ENCODE peak calls at places on chromosome 13, in six cellular contexts. O is lower lobe of right lung; J is transverse colon; L is heart right ventricle; D is mesendoderm; S is CD8-positive, alpha-beta T cell. E is an unnamed sample. For H3K4me1, the result is how much of the 10 kb centered on the place peaks cover.

GRCh38 chr13:39347926-39348901 is 254.8 kb downstream of the LHFPL6 start:
- DNase-seq in J (no peak), L (peak), D (peak), O (no peak), S (no peak), E (no peak)

GRCh38 chr13:38166121-38166520 is 183.5 kb upstream of the UFM1 start:
- DNase-seq in D (no peak), L (no peak), J (no peak), S (no peak), O (no peak), E (no peak)

GRCh38 chr13:32639502-32640105 is 53.4 kb downstream of the PDS5B start:
- DNase-seq in L (no peak), O (no peak), J (peak), D (peak), S (peak), E (peak)

GRCh38 chr13:76016799-76017198 is 380.7 kb downstream of the LMO7 start:
- DNase-seq in J (peak), L (no peak), D (peak), O (peak), S (no peak), E (no peak)

GRCh38 chr13:39810091-39810877 is 154.8 kb downstream of the COG6 start:
- DNase-seq in S (no peak), J (no peak), D (peak), L (no peak), O (no peak), E (no peak)

GRCh38 chr13:71067164-71067815 is 799.7 kb downstream of the DACH1 start:
- DNase-seq in D (peak), L (no peak), O (no peak), J (no peak), S (no peak), E (no peak)

GRCh38 chr13:107864543-107865460 is 350.5 kb downstream of the LIG4 start:
- DNase-seq in J (no peak), O (no peak), S (no peak), D (peak), L (no peak), E (no peak)

GRCh38 chr13:77733674-77734073 is 36.2 kb downstream of the SLAIN1 start:
- DNase-seq in S (no peak), L (no peak), O (no peak), D (no peak), J (no peak), E (no peak)

GRCh38 chr13:20397896-20398295 is 127.8 kb downstream of the CRYL1 start:
- DNase-seq in O (no peak), J (no peak), D (no peak), L (no peak), S (no peak), E (no peak)

GRCh38 chr13:99389520-99390304 is 82.5 kb upstream of the GPR183 start:
- DNase-seq in J (no peak), S (no peak), D (no peak), L (no peak), O (no peak), E (no peak)

GRCh38 chr13:79681069-79681468 is 200.1 kb downstream of the NDFIP2 start:
- DNase-seq in D (peak), L (no peak), S (no peak), O (no peak), J (no peak), E (no peak)

GRCh38 chr13:66312312-66313087 is 917.6 kb downstream of the PCDH9 start:
- DNase-seq in D (no peak), L (no peak), S (no peak), O (no peak), J (peak), E (no peak)

DNA sequence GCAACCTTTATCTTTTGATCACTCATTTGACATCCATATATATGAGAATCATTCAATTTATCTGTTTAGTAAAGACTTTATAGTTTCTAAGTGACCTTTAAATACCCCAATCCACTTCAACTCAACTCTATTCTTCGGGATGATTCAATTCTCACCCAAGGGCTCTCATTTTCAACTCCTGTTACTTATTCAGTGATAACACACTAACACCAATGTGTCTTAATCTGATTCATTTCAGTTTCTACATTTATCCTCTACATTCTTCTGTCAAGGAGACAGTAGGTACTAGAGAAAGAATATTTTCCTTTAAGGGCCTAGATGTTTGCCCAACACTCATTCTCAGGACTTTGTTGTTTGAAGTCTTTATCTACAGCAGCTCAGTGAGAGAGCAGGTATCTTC is 7.1 kb downstream of the ARGLU1 start:
- DNase-seq in S (no peak), D (peak), J (no peak), O (no peak), L (no peak), E (no peak)
- H3K4me1 ChIP-seq in S (under half), D (under half), J (under half), O (half or more), L (under half), E (under half)

GRCh38 chr13:114059428-114059827 is 73.0 kb downstream of the RASA3 start:
- DNase-seq in D (no peak), S (no peak), L (no peak), O (no peak), J (no peak), E (no peak)

GRCh38 chr13:114056205-114057013 is 76.0 kb downstream of the RASA3 start:
- DNase-seq in D (no peak), L (no peak), O (no peak), S (no peak), J (no peak), E (no peak)

GRCh38 chr13:114055766-114056165 is 76.7 kb downstream of the RASA3 start:
- DNase-seq in S (no peak), J (no peak), L (no peak), O (no peak), D (no peak), E (no peak)

GRCh38 chr13:114058051-114058867 is 74.2 kb downstream of the RASA3 start:
- DNase-seq in D (no peak), L (no peak), O (no peak), J (no peak), S (peak), E (no peak)

DNA sequence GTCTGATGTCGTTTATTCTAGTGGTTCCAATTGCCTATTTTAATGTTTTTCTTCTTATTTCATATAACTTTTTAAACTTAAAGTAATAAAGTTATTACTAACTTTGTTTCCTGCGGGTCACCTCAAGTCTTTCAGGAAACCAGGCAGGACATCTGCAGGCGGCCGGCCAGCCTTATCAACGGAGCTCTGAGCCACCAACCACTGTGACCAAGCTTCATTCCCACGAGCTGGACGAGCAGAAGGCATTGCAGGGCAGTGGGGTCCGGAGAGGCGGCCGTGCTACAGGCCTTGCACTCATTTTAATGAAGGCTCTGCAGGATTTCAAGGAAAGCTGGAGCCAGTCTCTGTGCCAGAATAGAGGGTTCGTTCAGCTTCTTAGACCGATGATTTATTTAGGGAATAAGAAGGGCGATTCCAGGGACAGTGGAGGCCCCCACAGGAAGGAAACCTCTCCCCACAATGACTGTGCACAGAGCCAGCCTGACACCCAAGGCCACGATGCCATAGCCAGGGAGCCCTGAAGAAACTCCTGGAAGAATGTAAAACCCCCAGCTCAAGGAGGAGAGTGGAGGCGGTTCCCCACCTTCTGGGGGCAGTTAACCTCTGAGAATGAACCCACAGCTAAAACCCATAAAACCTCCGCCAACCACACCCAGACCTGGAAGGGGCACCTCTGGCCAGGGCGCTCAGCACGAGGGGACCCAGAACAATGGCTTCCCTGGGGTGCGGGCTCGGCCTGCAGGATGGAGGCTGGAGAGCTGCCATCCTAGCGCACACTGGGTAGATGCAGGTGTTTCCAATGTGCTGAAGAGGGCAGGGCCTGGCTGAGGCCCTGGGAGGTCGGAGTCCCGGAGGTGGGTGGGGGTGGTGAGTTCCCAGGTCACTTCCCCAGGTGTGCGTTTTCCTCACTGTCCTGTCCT is 75.0 kb downstream of the RASA3 start:
- DNase-seq in J (no peak), L (no peak), S (peak), D (no peak), O (no peak), E (no peak)
- H3K4me1 ChIP-seq in J (under half), L (under half), S (half or more), D (under half), O (under half), E (under half)

GRCh38 chr13:112716461-112716820 is 26.6 kb downstream of the ATP11A start:
- DNase-seq in J (no peak), L (no peak), D (no peak), S (no peak), O (peak), E (no peak)

GRCh38 chr13:112714366-112714765 is 24.5 kb downstream of the ATP11A start:
- DNase-seq in O (no peak), D (no peak), S (no peak), J (no peak), L (no peak), E (no peak)

GRCh38 chr13:112715715-112716460 is 26.1 kb downstream of the ATP11A start:
- DNase-seq in J (no peak), L (no peak), S (no peak), D (peak), O (no peak), E (no peak)

GRCh38 chr13:112713517-112714253 is 23.8 kb downstream of the ATP11A start:
- DNase-seq in L (no peak), O (no peak), J (no peak), D (no peak), S (no peak), E (no peak)

GRCh38 chr13:112714772-112715569 is 25.1 kb downstream of the ATP11A start:
- DNase-seq in J (no peak), D (peak), S (no peak), L (no peak), O (no peak), E (no peak)
- H3K4me1 ChIP-seq in J (under half), D (under half), S (under half), L (under half), O (half or more), E (under half)

DNA sequence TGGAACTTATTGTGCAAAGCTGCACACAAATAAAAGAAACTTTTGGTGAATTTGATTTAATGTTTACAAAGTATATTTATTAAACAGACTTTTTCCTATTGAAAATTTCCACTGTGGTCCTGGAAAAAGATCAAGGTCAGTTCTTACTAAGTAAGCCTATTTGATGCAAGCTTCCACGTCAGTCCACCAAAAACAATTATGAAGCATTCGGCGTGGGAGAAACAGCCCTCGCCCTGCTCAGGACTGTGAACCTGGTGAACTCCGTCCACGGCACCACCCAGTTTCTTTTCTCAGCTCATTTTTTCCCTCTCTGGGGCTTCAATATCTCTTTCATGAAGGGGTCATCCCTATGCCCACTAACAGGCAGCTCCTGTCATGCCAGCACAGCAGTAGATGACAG is 149.8 kb downstream of the EFNB2 start:
- DNase-seq in L (no peak), D (no peak), S (no peak), O (no peak), J (no peak), E (no peak)
- H3K4me1 ChIP-seq in L (under half), D (under half), S (under half), O (under half), J (under half), E (under half)

GRCh38 chr13:114151031-114151430 is 18.6 kb upstream of the RASA3 start:
- DNase-seq in O (peak), S (no peak), D (no peak), L (no peak), J (no peak), E (no peak)
- H3K4me1 ChIP-seq in O (under half), S (half or more), D (under half), L (under half), J (under half), E (half or more)

GRCh38 chr13:45068036-45069001 is 52.0 kb upstream of the GTF2F2 start:
- DNase-seq in D (no peak), J (peak), O (no peak), S (no peak), L (no peak), E (no peak)

GRCh38 chr13:45060062-45060461 is 60.2 kb upstream of the GTF2F2 start:
- DNase-seq in L (no peak), D (no peak), O (no peak), S (no peak), J (no peak), E (no peak)

DNA sequence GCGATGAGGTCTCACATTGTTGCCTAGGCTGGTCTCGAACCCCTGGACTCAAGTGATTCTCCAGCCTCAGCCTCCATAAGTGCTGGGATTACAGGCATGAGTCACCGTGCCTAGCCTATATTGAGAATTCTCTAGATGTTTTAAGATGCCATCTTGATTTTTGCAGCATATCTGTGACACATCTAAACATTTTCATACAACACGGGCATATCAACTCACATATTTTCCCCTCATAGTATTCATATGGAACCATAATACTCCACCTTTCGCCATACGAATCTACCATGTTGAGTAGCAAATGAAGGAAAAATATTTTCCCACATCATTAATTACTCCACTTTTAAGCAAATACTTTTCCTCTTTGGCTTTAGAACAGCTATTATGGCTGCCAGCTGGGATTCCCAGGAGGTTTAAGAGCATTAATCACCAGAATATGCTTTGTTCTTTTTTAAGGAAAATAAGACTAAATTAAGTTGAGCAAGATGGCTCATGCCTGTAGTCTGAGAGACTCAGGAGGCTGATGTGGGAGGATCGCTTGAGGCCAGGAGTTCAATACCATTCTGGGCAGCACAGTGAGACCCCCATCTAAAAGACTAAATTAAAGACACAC is 56.9 kb upstream of the GTF2F2 start:
- DNase-seq in L (no peak), D (no peak), J (no peak), S (no peak), O (no peak), E (no peak)
- H3K4me1 ChIP-seq in L (under half), D (under half), J (under half), S (under half), O (under half), E (under half)

GRCh38 chr13:53338760-53339159 is 310.1 kb downstream of the OLFM4 start:
- DNase-seq in S (no peak), J (no peak), L (no peak), O (no peak), D (no peak), E (no peak)

GRCh38 chr13:53341144-53341510 is 312.5 kb downstream of the OLFM4 start:
- DNase-seq in L (no peak), O (no peak), J (no peak), D (peak), S (no peak), E (no peak)

GRCh38 chr13:53340505-53341143 is 312.0 kb downstream of the OLFM4 start:
- DNase-seq in S (no peak), O (no peak), J (no peak), L (no peak), D (peak), E (no peak)

DNA sequence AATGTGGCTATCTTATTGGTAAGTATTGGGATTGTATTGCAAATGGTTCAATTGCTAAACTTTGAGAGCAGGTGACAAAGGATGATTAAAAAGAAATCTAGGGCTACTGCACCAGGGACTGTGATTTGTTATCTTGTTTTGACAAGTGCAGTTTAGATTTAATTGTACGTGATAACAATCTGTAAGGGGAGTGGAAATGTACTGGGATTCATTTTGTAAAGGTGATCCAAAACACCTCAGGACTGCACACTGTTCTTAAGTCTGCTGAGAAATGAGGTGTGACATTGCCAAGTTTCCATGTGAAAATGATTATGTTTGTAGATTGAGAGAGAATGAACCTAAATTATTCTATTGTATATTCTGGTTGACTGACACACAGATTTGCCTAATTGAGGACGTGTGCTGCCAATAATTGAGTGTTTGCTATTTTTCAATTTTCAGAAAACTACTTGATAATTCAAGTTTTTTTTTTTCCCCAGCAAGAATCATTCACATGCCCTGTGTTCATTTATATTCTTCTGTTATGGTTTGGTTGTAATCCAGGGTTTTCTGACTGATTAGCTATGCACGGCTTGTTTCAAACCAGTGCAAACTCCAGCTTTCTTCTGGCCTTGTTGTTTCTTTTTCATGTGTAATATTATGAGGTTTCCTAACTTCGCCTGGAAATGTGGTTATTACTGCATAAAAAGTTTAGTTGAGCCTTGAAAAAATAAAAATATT is 308.0 kb downstream of the OLFM4 start:
- DNase-seq in D (no peak), J (no peak), O (no peak), S (no peak), L (no peak), E (no peak)
- H3K4me1 ChIP-seq in D (under half), J (under half), O (under half), S (under half), L (under half), E (under half)

DNA sequence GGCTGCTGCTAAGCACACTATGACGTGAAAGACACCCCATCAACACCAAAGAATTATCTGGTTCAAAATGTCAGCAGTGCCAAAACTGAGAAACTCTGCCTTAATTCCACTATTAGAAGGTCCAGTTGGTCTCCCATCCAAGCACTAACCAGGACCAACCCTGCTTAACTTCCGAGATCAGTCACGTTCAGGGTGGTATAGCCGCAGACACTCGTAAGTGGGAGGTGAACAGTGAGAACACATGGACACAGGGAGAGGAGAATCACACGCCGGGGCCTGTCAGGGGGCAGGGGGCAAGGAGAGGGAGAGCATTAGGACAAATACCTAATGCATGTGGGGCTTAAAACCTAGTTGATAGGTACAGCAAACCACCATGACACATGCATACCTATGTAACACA is 83.4 kb downstream of the C13orf42 start:
- DNase-seq in J (no peak), S (no peak), L (no peak), D (no peak), O (no peak), E (no peak)
- H3K4me1 ChIP-seq in J (under half), S (under half), L (under half), D (under half), O (under half), E (under half)